ENCODE peak calls at places on chromosomes 4 and X, in seven cellular contexts. One of them, this sample, is unnamed. For H3K4me1, the result is how much of the 10 kb centered on the place peaks cover.

GRCh38 chr4:134666640-134667039 is 465.1 kb upstream of the PABPC4L start:
- DNase-seq in heart right ventricle: no peak
- DNase-seq in psoas muscle: no peak
- DNase-seq in mammary epithelial cell: no peak
- DNase-seq in right cardiac atrium: no peak
- DNase-seq in breast epithelium: no peak
- DNase-seq in Karpas-422: no peak
- DNase-seq in this sample: no peak

GRCh38 chrX:119989905-119990408 is 46.4 kb upstream of the NKAP start:
- DNase-seq in breast epithelium: no peak
- DNase-seq in psoas muscle: no peak
- DNase-seq in Karpas-422: no peak
- DNase-seq in heart right ventricle: no peak
- DNase-seq in mammary epithelial cell: no peak
- DNase-seq in right cardiac atrium: no peak
- DNase-seq in this sample: no peak

GRCh38 chr4:48924416-48924815 is 17.8 kb upstream of the OCIAD2 start:
- DNase-seq in mammary epithelial cell: no peak
- DNase-seq in heart right ventricle: no peak
- DNase-seq in breast epithelium: no peak
- DNase-seq in psoas muscle: no peak
- DNase-seq in right cardiac atrium: no peak
- DNase-seq in Karpas-422: peak
- DNase-seq in this sample: no peak

GRCh38 chrX:121128946-121129345 is 81.5 kb downstream of the GLUD2 start:
- DNase-seq in mammary epithelial cell: no peak
- DNase-seq in Karpas-422: no peak
- DNase-seq in breast epithelium: no peak
- DNase-seq in right cardiac atrium: no peak
- DNase-seq in psoas muscle: no peak
- DNase-seq in heart right ventricle: no peak
- DNase-seq in this sample: no peak

GRCh38 chrX:1537031-1537715 is at the start of gene P2RY8:
- DNase-seq in Karpas-422: peak
- DNase-seq in right cardiac atrium: peak
- DNase-seq in psoas muscle: peak
- DNase-seq in breast epithelium: no peak
- DNase-seq in mammary epithelial cell: peak
- DNase-seq in heart right ventricle: peak
- DNase-seq in this sample: peak

GRCh38 chr4:145061325-145061920 is 36.6 kb downstream of the ANAPC10 start:
- DNase-seq in heart right ventricle: no peak
- DNase-seq in right cardiac atrium: no peak
- DNase-seq in breast epithelium: no peak
- DNase-seq in Karpas-422: peak
- DNase-seq in psoas muscle: no peak
- DNase-seq in mammary epithelial cell: peak
- DNase-seq in this sample: no peak

GRCh38 chr4:174604198-174604597 is 81.9 kb upstream of the HPGD start:
- DNase-seq in heart right ventricle: no peak
- DNase-seq in right cardiac atrium: no peak
- DNase-seq in psoas muscle: no peak
- DNase-seq in Karpas-422: no peak
- DNase-seq in mammary epithelial cell: peak
- DNase-seq in breast epithelium: no peak
- DNase-seq in this sample: no peak

GRCh38 chrX:7316280-7316679 is 168.3 kb upstream of the PUDP start:
- DNase-seq in psoas muscle: no peak
- DNase-seq in right cardiac atrium: no peak
- DNase-seq in heart right ventricle: no peak
- DNase-seq in breast epithelium: no peak
- DNase-seq in mammary epithelial cell: no peak
- DNase-seq in Karpas-422: no peak
- DNase-seq in this sample: no peak

GRCh38 chr4:183571350-183572076 is 66.7 kb downstream of the ING2 start:
- DNase-seq in psoas muscle: no peak
- DNase-seq in Karpas-422: no peak
- DNase-seq in right cardiac atrium: no peak
- DNase-seq in breast epithelium: no peak
- DNase-seq in heart right ventricle: peak
- DNase-seq in mammary epithelial cell: peak
- DNase-seq in this sample: peak

GRCh38 chr4:151559595-151559994 is 150.6 kb downstream of the FHIP1A start:
- DNase-seq in heart right ventricle: no peak
- DNase-seq in Karpas-422: no peak
- DNase-seq in breast epithelium: no peak
- DNase-seq in right cardiac atrium: no peak
- DNase-seq in mammary epithelial cell: no peak
- DNase-seq in psoas muscle: no peak
- DNase-seq in this sample: no peak

GRCh38 chrX:56784666-56785065 is 55.6 kb downstream of the NBDY start:
- DNase-seq in right cardiac atrium: no peak
- DNase-seq in heart right ventricle: no peak
- DNase-seq in psoas muscle: no peak
- DNase-seq in breast epithelium: no peak
- DNase-seq in mammary epithelial cell: no peak
- DNase-seq in Karpas-422: peak
- DNase-seq in this sample: no peak

GRCh38 chrX:56782362-56782761 is 53.3 kb downstream of the NBDY start:
- DNase-seq in psoas muscle: no peak
- DNase-seq in right cardiac atrium: no peak
- DNase-seq in Karpas-422: no peak
- DNase-seq in mammary epithelial cell: no peak
- DNase-seq in breast epithelium: no peak
- DNase-seq in heart right ventricle: no peak
- DNase-seq in this sample: no peak

GRCh38 chrX:56783450-56783831 is 54.4 kb downstream of the NBDY start:
- DNase-seq in Karpas-422: peak
- DNase-seq in breast epithelium: no peak
- DNase-seq in right cardiac atrium: peak
- DNase-seq in heart right ventricle: no peak
- DNase-seq in psoas muscle: peak
- DNase-seq in mammary epithelial cell: peak
- DNase-seq in this sample: peak

GRCh38 chrX:56783996-56784620 is 55.1 kb downstream of the NBDY start:
- DNase-seq in right cardiac atrium: no peak
- DNase-seq in mammary epithelial cell: no peak
- DNase-seq in Karpas-422: no peak
- DNase-seq in breast epithelium: no peak
- DNase-seq in heart right ventricle: no peak
- DNase-seq in psoas muscle: no peak
- DNase-seq in this sample: no peak

DNA sequence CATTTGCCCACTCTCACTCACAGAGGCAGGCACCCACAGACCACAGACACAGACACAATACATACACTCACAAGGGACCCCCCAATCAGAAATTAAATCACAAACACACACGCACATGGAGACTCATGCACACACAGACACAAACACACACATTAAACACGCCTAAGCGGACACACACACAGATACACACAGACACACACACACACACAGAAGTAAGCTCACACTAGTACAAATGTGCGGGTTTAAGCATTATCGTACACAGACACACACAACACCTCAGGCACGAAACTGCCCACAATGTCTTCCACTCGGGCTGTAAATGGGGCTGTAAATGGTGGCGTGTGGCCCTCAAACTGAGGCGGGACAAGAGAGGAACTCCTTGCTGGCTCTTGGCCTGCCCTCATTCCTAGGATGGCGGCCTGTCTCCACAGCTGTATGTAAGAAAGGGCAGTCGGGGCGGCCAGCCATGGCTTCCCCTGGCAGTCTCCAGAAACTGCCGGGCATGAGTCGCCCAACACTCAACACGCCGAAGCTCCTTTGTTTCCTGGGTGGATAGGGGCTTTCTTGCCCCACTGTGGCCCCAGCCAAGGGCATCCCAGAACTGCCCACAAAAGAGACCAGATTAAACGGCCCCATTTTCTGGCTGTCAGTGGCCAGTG is 53.9 kb downstream of the NBDY start:
- DNase-seq in breast epithelium: no peak
- DNase-seq in Karpas-422: no peak
- DNase-seq in right cardiac atrium: peak
- DNase-seq in psoas muscle: peak
- DNase-seq in heart right ventricle: no peak
- DNase-seq in mammary epithelial cell: no peak
- DNase-seq in this sample: peak
- H3K4me3 ChIP-seq in breast epithelium: peak
- H3K4me3 ChIP-seq in Karpas-422: peak
- H3K4me3 ChIP-seq in right cardiac atrium: no peak
- H3K4me3 ChIP-seq in psoas muscle: peak
- H3K4me3 ChIP-seq in heart right ventricle: peak
- H3K4me3 ChIP-seq in mammary epithelial cell: peak
- H3K4me3 ChIP-seq in this sample: peak

DNA sequence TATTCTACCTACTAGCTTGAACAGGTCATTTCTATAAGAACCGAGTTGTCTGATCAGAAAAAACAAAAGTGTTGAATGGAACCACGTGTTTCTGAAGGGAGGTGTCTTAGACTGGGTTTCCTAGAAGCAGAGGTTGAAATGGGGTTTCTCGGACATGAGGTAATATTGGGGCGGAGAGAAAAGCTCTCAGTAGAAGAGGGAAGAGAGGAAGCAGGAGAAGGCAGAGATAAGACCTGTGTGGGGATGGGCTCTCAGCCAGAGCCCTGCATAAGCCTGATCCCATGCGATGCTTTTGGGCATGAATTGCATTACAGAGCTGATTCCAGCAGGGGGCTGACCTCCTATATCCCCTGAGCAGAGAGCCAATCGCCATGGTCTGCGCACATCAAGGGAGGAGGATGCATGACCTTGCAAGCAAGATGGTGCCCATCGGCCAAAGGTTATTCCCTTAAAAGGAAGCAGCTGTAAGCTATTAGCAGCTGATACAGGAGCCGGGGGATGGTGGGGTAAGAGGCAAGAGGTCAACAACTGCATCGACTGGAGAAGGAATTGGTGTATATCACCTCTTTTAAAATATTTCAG is 7.7 kb downstream of the ANOS1 start:
- DNase-seq in right cardiac atrium: no peak
- DNase-seq in psoas muscle: no peak
- DNase-seq in mammary epithelial cell: no peak
- DNase-seq in breast epithelium: no peak
- DNase-seq in Karpas-422: peak
- DNase-seq in heart right ventricle: no peak
- DNase-seq in this sample: no peak
- H3K27ac ChIP-seq in right cardiac atrium: no peak
- H3K27ac ChIP-seq in psoas muscle: no peak
- H3K27ac ChIP-seq in mammary epithelial cell: no peak
- H3K27ac ChIP-seq in breast epithelium: no peak
- H3K27ac ChIP-seq in Karpas-422: no peak
- H3K27ac ChIP-seq in heart right ventricle: no peak
- H3K27ac ChIP-seq in this sample: no peak

DNA sequence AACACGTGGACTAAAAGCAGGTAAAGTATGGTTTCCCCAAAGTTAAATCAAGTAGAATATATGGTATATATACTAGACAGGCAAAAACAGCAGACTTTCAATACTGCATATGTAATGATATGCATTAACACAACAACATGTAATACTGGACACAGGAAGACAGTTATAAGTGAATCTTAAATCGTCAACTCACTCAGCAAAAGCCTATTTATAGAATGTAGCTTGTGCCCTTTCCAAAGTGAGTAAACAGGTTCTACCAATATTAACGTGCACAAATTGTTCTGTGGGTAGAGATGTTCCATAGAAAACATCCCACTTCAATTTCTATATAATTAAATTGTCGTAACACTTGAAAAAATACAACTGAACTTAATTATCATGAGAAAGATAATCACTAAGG is 30.6 kb downstream of the FAM241A start:
- DNase-seq in Karpas-422: no peak
- DNase-seq in heart right ventricle: no peak
- DNase-seq in breast epithelium: no peak
- DNase-seq in right cardiac atrium: no peak
- DNase-seq in psoas muscle: no peak
- DNase-seq in mammary epithelial cell: no peak
- DNase-seq in this sample: no peak
- H3K4me1 ChIP-seq in Karpas-422: under half
- H3K4me1 ChIP-seq in heart right ventricle: under half
- H3K4me1 ChIP-seq in breast epithelium: under half
- H3K4me1 ChIP-seq in right cardiac atrium: under half
- H3K4me1 ChIP-seq in psoas muscle: under half
- H3K4me1 ChIP-seq in mammary epithelial cell: under half
- H3K4me1 ChIP-seq in this sample: under half

GRCh38 chr4:6686104-6686787 is 7.4 kb upstream of the S100P start:
- DNase-seq in mammary epithelial cell: no peak
- DNase-seq in psoas muscle: no peak
- DNase-seq in Karpas-422: no peak
- DNase-seq in breast epithelium: no peak
- DNase-seq in heart right ventricle: no peak
- DNase-seq in right cardiac atrium: no peak
- DNase-seq in this sample: no peak

GRCh38 chr4:6689506-6689960 is 4.1 kb upstream of the S100P start:
- DNase-seq in Karpas-422: no peak
- DNase-seq in right cardiac atrium: no peak
- DNase-seq in mammary epithelial cell: no peak
- DNase-seq in psoas muscle: no peak
- DNase-seq in breast epithelium: no peak
- DNase-seq in heart right ventricle: no peak
- DNase-seq in this sample: peak

GRCh38 chr4:6684656-6685055 is 9.0 kb upstream of the S100P start:
- DNase-seq in breast epithelium: no peak
- DNase-seq in heart right ventricle: no peak
- DNase-seq in right cardiac atrium: no peak
- DNase-seq in Karpas-422: no peak
- DNase-seq in psoas muscle: no peak
- DNase-seq in mammary epithelial cell: no peak
- DNase-seq in this sample: no peak

GRCh38 chr4:6688879-6689505 is 4.7 kb upstream of the S100P start:
- DNase-seq in right cardiac atrium: no peak
- DNase-seq in heart right ventricle: no peak
- DNase-seq in Karpas-422: no peak
- DNase-seq in psoas muscle: no peak
- DNase-seq in breast epithelium: peak
- DNase-seq in mammary epithelial cell: peak
- DNase-seq in this sample: peak

DNA sequence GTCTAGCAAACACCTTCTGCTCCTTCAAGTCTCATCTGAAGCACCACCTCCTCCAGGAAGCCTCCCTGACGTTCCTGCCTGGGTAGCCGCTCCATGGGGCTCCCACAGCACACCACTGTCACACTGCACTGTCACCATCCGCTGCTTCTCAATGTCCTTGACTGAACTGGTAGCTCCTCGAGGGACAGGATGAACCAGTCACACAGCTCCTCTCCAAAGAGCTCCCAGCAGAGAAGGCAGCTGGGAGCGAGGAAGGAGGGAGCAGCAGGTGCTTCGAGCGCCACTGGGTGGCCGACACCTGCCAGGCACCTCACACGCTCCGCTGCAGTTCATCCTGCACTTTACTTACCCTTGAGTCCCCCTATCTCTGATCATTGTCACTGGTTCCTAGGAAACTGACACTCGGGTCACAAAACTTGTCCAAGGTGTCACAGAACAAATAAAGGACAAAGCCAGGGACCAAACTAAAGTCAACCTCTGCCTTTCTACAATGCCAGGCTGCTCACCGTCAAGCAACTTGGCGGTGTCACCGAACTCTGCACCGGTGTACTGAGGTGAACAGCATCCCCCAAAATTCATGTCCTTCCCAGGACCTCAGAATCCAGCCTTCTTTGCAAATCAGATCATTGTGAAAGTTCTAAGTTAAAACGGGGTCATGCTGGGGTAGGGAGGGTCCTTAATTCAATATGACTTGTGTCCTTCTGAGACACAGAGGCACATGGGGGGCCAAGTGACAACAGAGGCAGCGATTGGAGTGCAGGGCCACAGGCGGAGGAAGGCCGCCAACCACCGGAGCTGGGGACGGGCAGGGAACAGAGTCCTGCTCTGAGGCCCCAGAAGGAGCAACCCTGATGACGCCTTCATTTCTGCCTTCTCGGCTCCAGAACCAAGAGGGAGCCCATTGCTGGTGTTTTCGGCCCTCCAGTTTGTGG is 5.5 kb upstream of the S100P start:
- DNase-seq in right cardiac atrium: no peak
- DNase-seq in heart right ventricle: no peak
- DNase-seq in Karpas-422: no peak
- DNase-seq in breast epithelium: peak
- DNase-seq in psoas muscle: no peak
- DNase-seq in mammary epithelial cell: no peak
- DNase-seq in this sample: no peak
- H3K4me3 ChIP-seq in right cardiac atrium: no peak
- H3K4me3 ChIP-seq in heart right ventricle: no peak
- H3K4me3 ChIP-seq in Karpas-422: no peak
- H3K4me3 ChIP-seq in breast epithelium: peak
- H3K4me3 ChIP-seq in psoas muscle: no peak
- H3K4me3 ChIP-seq in mammary epithelial cell: no peak
- H3K4me3 ChIP-seq in this sample: no peak

This sample was measured in colonic mucosa.